ENCODE peak calls at places on chromosomes 3 and 15, in eight cellular contexts. S, A, Y, Z, L, I, N and K are unnamed samples.

GRCh38 chr15:95857758-95858157 is 472.7 kb upstream of the NR2F2 start:
- DNase-seq in S (no peak), A (no peak), Y (no peak), Z (no peak), L (no peak), I (no peak), N (no peak), K (no peak)

GRCh38 chr3:56119575-56120349 is 348.5 kb downstream of the ERC2 start:
- DNase-seq in S (peak), A (peak), Y (peak), Z (no peak), L (no peak), I (no peak), N (no peak), K (no peak)

GRCh38 chr3:124063168-124063909 is 71.4 kb upstream of the ROPN1 start:
- DNase-seq in S (peak), A (peak), Y (no peak), Z (no peak), L (no peak), I (no peak), N (no peak), K (no peak)

GRCh38 chr3:183123891-183124290 is 24.6 kb upstream of the MCCC1 start:
- DNase-seq in S (peak), A (peak), Y (no peak), Z (no peak), L (no peak), I (no peak), N (no peak), K (no peak)

GRCh38 chr3:122314467-122314866 is 10.6 kb upstream of the CSTA start:
- DNase-seq in S (no peak), A (no peak), Y (no peak), Z (no peak), L (no peak), I (no peak), N (no peak), K (no peak)

GRCh38 chr3:180246688-180247195 is 210.0 kb upstream of the PEX5L start:
- DNase-seq in S (no peak), A (no peak), Y (no peak), Z (no peak), L (no peak), I (no peak), N (peak), K (no peak)

GRCh38 chr3:53941174-53941573 is 49.5 kb upstream of the SELENOK start:
- DNase-seq in S (peak), A (peak), Y (no peak), Z (no peak), L (no peak), I (no peak), N (no peak), K (no peak)

GRCh38 chr3:193391902-193392301 is 13.3 kb upstream of the ATP13A5 start:
- DNase-seq in S (peak), A (peak), Y (no peak), Z (no peak), L (no peak), I (no peak), N (no peak), K (no peak)

GRCh38 chr3:189148090-189148507 is 23.7 kb upstream of the TPRG1 start:
- DNase-seq in S (peak), A (peak), Y (peak), Z (peak), L (peak), I (peak), N (peak), K (no peak)

GRCh38 chr3:184320099-184320445 is 5.7 kb downstream of the EIF4G1 start:
- DNase-seq in S (peak), A (peak), Y (peak), Z (no peak), L (no peak), I (peak), N (peak), K (peak)

GRCh38 chr3:72086051-72086711 is 301.2 kb upstream of the PROK2 start:
- DNase-seq in S (no peak), A (peak), Y (no peak), Z (no peak), L (no peak), I (no peak), N (no peak), K (no peak)

GRCh38 chr15:52180196-52180835 is 10.9 kb downstream of the GNB5 start:
- DNase-seq in S (no peak), A (no peak), Y (no peak), Z (peak), L (peak), I (no peak), N (peak), K (no peak)

GRCh38 chr15:72229947-72230196 is 1.1 kb downstream of the PKM start:
- DNase-seq in S (no peak), A (no peak), Y (no peak), Z (no peak), L (no peak), I (no peak), N (no peak), K (no peak)

GRCh38 chr3:13879946-13880810 is at the start of gene WNT7A:
- DNase-seq in S (no peak), A (peak), Y (no peak), Z (no peak), L (peak), I (no peak), N (peak), K (peak)

GRCh38 chr3:117045143-117045542 is 335.6 kb downstream of the TUSC7 start:
- DNase-seq in S (peak), A (no peak), Y (no peak), Z (peak), L (no peak), I (no peak), N (peak), K (no peak)

GRCh38 chr15:29105151-29105785 is 164.4 kb downstream of the NSMCE3 start:
- DNase-seq in S (no peak), A (no peak), Y (no peak), Z (no peak), L (no peak), I (no peak), N (no peak), K (no peak)

GRCh38 chr3:79329154-79329553 is 438.6 kb downstream of the ROBO1 start:
- DNase-seq in S (peak), A (peak), Y (no peak), Z (no peak), L (no peak), I (no peak), N (no peak), K (no peak)

GRCh38 chr15:51062736-51063135 is 32.0 kb downstream of the TNFAIP8L3 start:
- DNase-seq in S (no peak), A (no peak), Y (no peak), Z (no peak), L (no peak), I (no peak), N (no peak), K (no peak)

GRCh38 chr3:8482960-8483665 is 18.5 kb upstream of the LMCD1 start:
- DNase-seq in S (peak), A (peak), Y (peak), Z (no peak), L (no peak), I (peak), N (no peak), K (peak)

GRCh38 chr3:126424039-126424717 is 29.5 kb downstream of the CFAP100 start:
- DNase-seq in S (no peak), A (no peak), Y (no peak), Z (peak), L (no peak), I (no peak), N (peak), K (no peak)

GRCh38 chr15:79176151-79176550 is 85.6 kb upstream of the RASGRF1 start:
- DNase-seq in S (no peak), A (no peak), Y (no peak), Z (no peak), L (no peak), I (no peak), N (no peak), K (no peak)

GRCh38 chr3:159059395-159059794 is 257.5 kb downstream of the MFSD1 start:
- DNase-seq in S (no peak), A (no peak), Y (no peak), Z (no peak), L (no peak), I (no peak), N (no peak), K (no peak)

GRCh38 chr15:41501961-41502786 is 8.5 kb downstream of the ITPKA start:
- DNase-seq in S (no peak), A (no peak), Y (no peak), Z (no peak), L (no peak), I (no peak), N (peak), K (no peak)

GRCh38 chr3:141302364-141303141 is 65.8 kb upstream of the ZBTB38 start:
- DNase-seq in S (peak), A (peak), Y (no peak), Z (no peak), L (no peak), I (no peak), N (no peak), K (no peak)

GRCh38 chr15:41827290-41827879 is 507 bp upstream of the JMJD7 start:
- DNase-seq in S (peak), A (no peak), Y (no peak), Z (peak), L (peak), I (no peak), N (peak), K (no peak)

GRCh38 chr3:144096016-144096415 is 124.4 kb downstream of the DIPK2A start:
- DNase-seq in S (no peak), A (no peak), Y (no peak), Z (no peak), L (no peak), I (no peak), N (no peak), K (no peak)

GRCh38 chr15:39195988-39196486 is 384.8 kb upstream of the THBS1 start:
- DNase-seq in S (peak), A (peak), Y (no peak), Z (no peak), L (no peak), I (no peak), N (no peak), K (no peak)

GRCh38 chr3:55159711-55160110 is 231.9 kb upstream of the LRTM1 start:
- DNase-seq in S (no peak), A (no peak), Y (no peak), Z (no peak), L (no peak), I (no peak), N (no peak), K (no peak)

GRCh38 chr3:152193673-152194267 is 75.0 kb upstream of the MBNL1 start:
- DNase-seq in S (no peak), A (no peak), Y (no peak), Z (no peak), L (peak), I (no peak), N (no peak), K (no peak)

GRCh38 chr3:8964436-8965370 is 1.4 kb upstream of the RAD18 start:
- DNase-seq in S (peak), A (peak), Y (no peak), Z (no peak), L (no peak), I (no peak), N (no peak), K (no peak)

GRCh38 chr15:67843571-67844387 is 3.9 kb upstream of the RNU6-1 start:
- DNase-seq in S (peak), A (peak), Y (no peak), Z (no peak), L (no peak), I (no peak), N (peak), K (no peak)

GRCh38 chr15:62895139-62895866 is 147.2 kb upstream of the TPM1 start:
- DNase-seq in S (peak), A (peak), Y (no peak), Z (peak), L (no peak), I (no peak), N (no peak), K (no peak)

GRCh38 chr3:113186566-113186965 is 24.8 kb upstream of the BOC start:
- DNase-seq in S (no peak), A (no peak), Y (no peak), Z (no peak), L (no peak), I (no peak), N (no peak), K (no peak)